ENCODE peak calls at places on chromosomes 13 and 19, in eight cellular contexts. C is cardiac muscle cell, O is IMR-90, U is right atrium auricular region, W is tibial artery, N is brain microvascular endothelial cell, F is upper lobe of right lung, R is right lobe of liver. A is an unnamed sample.

GRCh38 chr13:26247011-26247410 is 6.9 kb upstream of the CDK8 start:
- DNase-seq in R (no peak), U (no peak), F (no peak), N (no peak), O (no peak), W (no peak), C (no peak), A (no peak)

GRCh38 chr19:15466851-15467733 is 2.7 kb upstream of the RASAL3 start:
- DNase-seq in W (no peak), N (peak; percentile 54), F (no peak), C (peak; percentile 88), R (no peak), U (no peak), O (peak; percentile 43), A (no peak)

GRCh38 chr13:40648841-40649240 is 17.6 kb downstream of the FOXO1 start:
- DNase-seq in U (no peak), W (no peak), F (no peak), R (no peak), N (no peak), C (no peak), O (no peak), A (no peak)

GRCh38 chr19:43444531-43445340 is 20.7 kb downstream of the LYPD3 start:
- DNase-seq in R (no peak), N (no peak), F (peak; percentile 68), O (no peak), W (no peak), C (no peak), U (no peak), A (no peak)

GRCh38 chr13:50993908-50994307 is 84.3 kb downstream of the RNASEH2B start:
- DNase-seq in O (no peak), R (no peak), U (no peak), C (peak; percentile 88), W (no peak), N (no peak), F (no peak), A (no peak)

GRCh38 chr19:46748325-46749109 is 2.3 kb upstream of the STRN4 start:
- DNase-seq in R (no peak), O (peak; percentile 56), U (no peak), C (peak; percentile 78), W (peak; percentile 78), N (peak; percentile 55), F (peak; percentile 84), A (peak; percentile 70)

GRCh38 chr13:77062097-77062496 is 35.1 kb upstream of the FBXL3 start:
- DNase-seq in N (no peak), W (no peak), R (no peak), F (no peak), C (no peak), O (peak; percentile 67), U (no peak), A (no peak)

GRCh38 chr19:31232871-31233270 is 116.4 kb downstream of the TSHZ3 start:
- DNase-seq in F (no peak), U (no peak), N (peak; percentile 63), R (no peak), C (peak; percentile 88), O (peak; percentile 96), W (no peak), A (no peak)

GRCh38 chr13:103517066-103517767 is 451.0 kb upstream of the SLC10A2 start:
- DNase-seq in C (no peak), R (no peak), U (no peak), N (no peak), W (no peak), F (no peak), O (no peak), A (no peak)

GRCh38 chr19:5545984-5546383 is 21.8 kb downstream of the TINCR start:
- DNase-seq in N (no peak), W (no peak), O (no peak), R (no peak), F (no peak), C (no peak), U (no peak), A (no peak)

GRCh38 chr19:13505761-13506549 is at the start of gene CACNA1A:
- DNase-seq in R (peak; percentile 18), F (no peak), C (peak; percentile 44), U (no peak), W (no peak), N (no peak), O (peak; percentile 19), A (no peak)

GRCh38 chr19:48806518-48806817 is 4.4 kb downstream of the BCAT2 start:
- DNase-seq in N (peak; percentile 45), F (no peak), C (no peak), O (no peak), W (peak; percentile 40), U (no peak), R (no peak), A (no peak)

GRCh38 chr13:33213024-33213795 is 72.3 kb downstream of the STARD13 start:
- DNase-seq in R (no peak), C (no peak), F (no peak), O (no peak), U (no peak), N (no peak), W (no peak), A (no peak)

GRCh38 chr13:100363351-100363750 is 225.2 kb downstream of the GGACT start:
- DNase-seq in R (no peak), N (peak; percentile 65), W (no peak), U (no peak), F (no peak), C (peak; percentile 61), O (peak; percentile 70), A (no peak)

GRCh38 chr13:51763486-51763885 is 40.5 kb downstream of the DHRS12 start:
- DNase-seq in C (no peak), O (no peak), U (no peak), R (no peak), W (no peak), F (no peak), N (no peak), A (no peak)

GRCh38 chr19:7326105-7326877 is 22.4 kb upstream of the ARHGEF18 start:
- DNase-seq in U (no peak), W (no peak), C (peak; percentile 21), O (no peak), F (peak; percentile 19), N (peak; percentile 10), R (no peak), A (no peak)

GRCh38 chr13:68550330-68550729 is 1320.2 kb upstream of the PCDH9 start:
- DNase-seq in N (no peak), W (no peak), O (no peak), C (no peak), R (no peak), F (no peak), U (no peak), A (no peak)

GRCh38 chr13:27980280-27980998 is 8.1 kb downstream of the URAD start:
- DNase-seq in W (no peak), U (no peak), F (peak; percentile 33), N (no peak), O (no peak), C (no peak), R (no peak), A (no peak)
- H3K27me3 ChIP-seq in W (peaks cover 86% of the 10 kb centered on the region), U (peaks cover 19% of the 10 kb centered on the region), F (peaks cover 90% of the 10 kb centered on the region), N (peaks cover 76% of the 10 kb centered on the region), O (peaks cover 77% of the 10 kb centered on the region), C (peaks cover 100% of the 10 kb centered on the region), R (peaks cover 50% of the 10 kb centered on the region), A (peaks cover 12% of the 10 kb centered on the region)

GRCh38 chr19:35136977-35137702 is 1.5 kb upstream of the FXYD1 start:
- DNase-seq in C (no peak), N (no peak), U (no peak), W (no peak), O (no peak), R (peak; percentile 63), F (no peak), A (peak; percentile 57)

GRCh38 chr19:35133826-35134225 is 1.0 kb downstream of the LGI4 start:
- DNase-seq in R (no peak), C (no peak), O (no peak), U (no peak), W (no peak), F (no peak), N (no peak), A (no peak)

GRCh38 chr19:35136231-35136630 is 1.4 kb upstream of the LGI4 start:
- DNase-seq in O (no peak), F (no peak), N (no peak), C (no peak), R (no peak), U (no peak), W (no peak), A (peak; percentile 51)

GRCh38 chr19:35134601-35135091 is at the start of gene LGI4:
- DNase-seq in W (no peak), U (no peak), N (no peak), F (no peak), C (no peak), R (no peak), O (no peak), A (no peak)

GRCh38 chr19:35135389-35135909 is 590 bp upstream of the LGI4 start:
- DNase-seq in F (peak; percentile 88), N (peak; percentile 44), U (peak; percentile 78), C (peak; percentile 76), R (peak; percentile 75), W (peak; percentile 78), O (peak; percentile 55), A (peak; percentile 95)
- H3K4me3 ChIP-seq in F (peak overlapping the region; percentile 17), N (no peak overlapping the region), U (peak overlapping the region; percentile 50), C (peak overlapping the region; percentile 16), R (no peak overlapping the region), W (peak overlapping the region; percentile 44), O (no peak overlapping the region), A (peak overlapping the region; percentile 49)

GRCh38 chr13:65585346-65585745 is 1644.8 kb downstream of the PCDH9 start:
- DNase-seq in W (no peak), U (no peak), C (no peak), N (no peak), O (no peak), F (no peak), R (no peak), A (no peak)

GRCh38 chr13:65582160-65582559 is 1648.0 kb downstream of the PCDH9 start:
- DNase-seq in N (no peak), W (no peak), U (no peak), F (no peak), R (no peak), O (no peak), C (no peak), A (no peak)

GRCh38 chr13:65584126-65584525 is 1646.0 kb downstream of the PCDH9 start:
- DNase-seq in U (no peak), O (no peak), F (no peak), C (no peak), W (no peak), R (no peak), N (no peak), A (no peak)
- H3K27me3 ChIP-seq in U (no peaks in the 10 kb centered on the region), O (no peaks in the 10 kb centered on the region), F (no peaks in the 10 kb centered on the region), C (no peaks in the 10 kb centered on the region), W (no peaks in the 10 kb centered on the region), R (no peaks in the 10 kb centered on the region), N (no peaks in the 10 kb centered on the region), A (no peaks in the 10 kb centered on the region)

DNA sequence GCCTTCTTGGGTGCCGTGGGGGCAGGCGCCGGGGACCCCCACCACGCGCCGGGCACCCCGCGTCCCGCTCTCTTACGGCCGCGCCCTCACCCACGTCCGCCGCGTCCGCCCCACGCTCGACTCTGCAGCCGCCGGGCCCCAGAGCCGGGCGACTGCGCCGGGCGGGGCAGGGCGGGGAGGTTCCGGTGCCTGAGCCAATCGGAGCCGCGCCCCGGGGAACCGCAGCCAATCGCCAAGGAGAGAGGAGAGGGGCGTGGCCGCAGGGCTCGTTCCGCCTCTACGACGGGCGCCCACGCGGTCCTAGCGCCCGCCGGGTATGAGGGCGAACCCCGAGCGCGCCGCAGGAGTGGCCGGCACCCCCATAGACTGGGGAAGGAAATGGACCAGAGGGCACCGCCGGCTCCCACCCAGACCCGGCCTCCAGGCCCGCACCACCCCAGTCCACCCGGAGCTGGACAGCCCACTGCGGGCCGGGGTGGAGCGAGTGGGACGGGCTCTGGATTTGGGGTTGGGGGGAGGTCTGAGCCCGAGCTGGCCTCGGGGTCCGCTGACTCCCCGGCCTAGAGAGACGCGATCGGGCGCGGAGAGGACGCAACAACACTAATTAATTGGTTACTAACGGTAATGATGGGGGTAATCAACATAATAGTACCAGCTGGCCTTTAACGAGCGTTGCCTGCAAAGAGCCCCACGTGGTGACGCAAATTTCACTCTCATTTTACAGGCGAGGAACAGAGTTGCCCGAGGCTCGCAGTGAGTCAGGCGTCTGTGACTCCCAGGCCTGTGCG is at the start of gene MFSD12:
- DNase-seq in R (peak; percentile 95), U (peak; percentile 93), N (peak; percentile 90), W (peak; percentile 92), O (peak; percentile 92), F (peak; percentile 97), C (peak; percentile 95), A (peak; percentile 98)
- H3K4me3 ChIP-seq in R (peak within 1 kb of the TSS; percentile 79), U (peak within 1 kb of the TSS; percentile 96), N (peak within 1 kb of the TSS; percentile 83), W (peak within 1 kb of the TSS; percentile 74), O (peak within 1 kb of the TSS; percentile 95), F (peak within 1 kb of the TSS; percentile 80), C (peak within 1 kb of the TSS; percentile 66), A (peak within 1 kb of the TSS; percentile 89)

A was measured in right cardiac atrium.